ENCODE peak calls at places on chromosomes 1 and 21, in ten cellular contexts. O is iPS DF 6.9; Q is lower lobe of right lung; M is neuronal stem cell; H is fibroblast of lung; R is effector memory CD4-positive, alpha-beta T cell; C is pancreas; U is AG04450; P is mesendoderm; F is mammary epithelial cell. V is an unnamed sample.

GRCh38 chr1:97814121-97814520 is 106.7 kb downstream of the DPYD start:
- DNase-seq in O (no peak), Q (no peak), M (no peak), H (peak; percentile 64), R (no peak), C (no peak), U (no peak), P (no peak), F (peak; percentile 62), V (no peak)

GRCh38 chr1:8197493-8198282 is 120.2 kb upstream of the SLC45A1 start:
- DNase-seq in O (no peak), Q (peak; percentile 77), M (no peak), H (peak; percentile 99), R (no peak), C (no peak), U (peak; percentile 91), P (peak; percentile 72), F (peak; percentile 94), V (no peak)

GRCh38 chr21:38327984-38328383 is 71.2 kb downstream of the KCNJ15 start:
- DNase-seq in O (no peak), Q (no peak), M (no peak), H (peak; percentile 80), R (no peak), C (no peak), U (no peak), P (no peak), F (no peak), V (no peak)

GRCh38 chr1:82515650-82516049 is 714.9 kb downstream of the ADGRL2 start:
- DNase-seq in O (no peak), Q (no peak), M (no peak), H (no peak), R (no peak), C (no peak), U (no peak), P (no peak), F (no peak), V (no peak)

GRCh38 chr1:205449254-205449749 is 6.5 kb downstream of the BLACAT1 start:
- DNase-seq in O (no peak), Q (no peak), M (no peak), H (no peak), R (no peak), C (no peak), U (no peak), P (peak; percentile 48), F (no peak), V (no peak)

GRCh38 chr1:110880708-110881374 is 7.9 kb downstream of the CD53 start:
- DNase-seq in O (no peak), Q (no peak), M (no peak), H (no peak), R (peak; percentile 47), C (no peak), U (no peak), P (no peak), F (peak; percentile 75), V (no peak)

GRCh38 chr1:27099904-27100796 is 54.8 kb downstream of the SLC9A1 start:
- DNase-seq in O (no peak), Q (no peak), M (no peak), H (peak; percentile 67), R (no peak), C (no peak), U (no peak), P (peak; percentile 55), F (no peak), V (no peak)

GRCh38 chr1:182041615-182042014 is 19.9 kb downstream of the ZNF648 start:
- DNase-seq in O (no peak), Q (no peak), M (no peak), H (no peak), R (no peak), C (no peak), U (no peak), P (no peak), F (no peak), V (no peak)

GRCh38 chr1:169698976-169699375 is 12.4 kb downstream of the SELL start:
- DNase-seq in O (no peak), Q (no peak), M (no peak), H (no peak), R (no peak), C (no peak), U (no peak), P (no peak), F (no peak), V (no peak)

GRCh38 chr1:225923692-225924555 is at the start of gene PYCR2:
- DNase-seq in O (peak; percentile 87), Q (peak; percentile 96), M (peak; percentile 90), H (peak; percentile 95), R (peak; percentile 90), C (peak; percentile 96), U (peak; percentile 91), P (peak; percentile 98), F (peak; percentile 94), V (peak; percentile 93)

GRCh38 chr1:235074335-235075120 is 54.1 kb downstream of the TOMM20 start:
- DNase-seq in O (no peak), Q (peak; percentile 51), M (no peak), H (peak; percentile 84), R (no peak), C (no peak), U (no peak), P (peak; percentile 43), F (peak; percentile 73), V (no peak)

GRCh38 chr1:235076504-235077162 is 52.0 kb downstream of the TOMM20 start:
- DNase-seq in O (no peak), Q (peak; percentile 17), M (no peak), H (no peak), R (no peak), C (no peak), U (no peak), P (no peak), F (no peak), V (no peak)

GRCh38 chr1:235075955-235076308 is 52.7 kb downstream of the TOMM20 start:
- DNase-seq in O (no peak), Q (peak; percentile 34), M (no peak), H (no peak), R (no peak), C (no peak), U (no peak), P (no peak), F (no peak), V (no peak)

GRCh38 chr1:235073968-235074334 is 54.7 kb downstream of the TOMM20 start:
- DNase-seq in O (no peak), Q (peak; percentile 78), M (no peak), H (no peak), R (no peak), C (peak; percentile 76), U (no peak), P (no peak), F (no peak), V (peak; percentile 53)

GRCh38 chr1:235075121-235075954 is 53.3 kb downstream of the TOMM20 start:
- DNase-seq in O (no peak), Q (peak; percentile 81), M (no peak), H (peak; percentile 97), R (no peak), C (peak; percentile 73), U (peak; percentile 78), P (no peak), F (peak; percentile 86), V (peak; percentile 78)
- H3K4me3 ChIP-seq in O (no peak overlapping the region), Q (peak overlapping the region; percentile 4), M (no peak overlapping the region), H (no peak overlapping the region), R (peak overlapping the region; percentile 45), C (no peak overlapping the region), U (peak overlapping the region; percentile 37), P (no peak overlapping the region), F (no peak overlapping the region), V (peak overlapping the region; percentile 4)

GRCh38 chr1:171258429-171258828 is 10.1 kb downstream of the FMO1 start:
- DNase-seq in O (no peak), Q (no peak), M (no peak), H (no peak), R (no peak), C (no peak), U (no peak), P (no peak), F (no peak), V (no peak)
- H3K27ac ChIP-seq in O (no peak overlapping the region), Q (no peak overlapping the region), M (no peak overlapping the region), H (no peak overlapping the region), R (no peak overlapping the region), C (no peak overlapping the region), U (no peak overlapping the region), P (no peak overlapping the region), F (no peak overlapping the region), V (no peak overlapping the region)

DNA sequence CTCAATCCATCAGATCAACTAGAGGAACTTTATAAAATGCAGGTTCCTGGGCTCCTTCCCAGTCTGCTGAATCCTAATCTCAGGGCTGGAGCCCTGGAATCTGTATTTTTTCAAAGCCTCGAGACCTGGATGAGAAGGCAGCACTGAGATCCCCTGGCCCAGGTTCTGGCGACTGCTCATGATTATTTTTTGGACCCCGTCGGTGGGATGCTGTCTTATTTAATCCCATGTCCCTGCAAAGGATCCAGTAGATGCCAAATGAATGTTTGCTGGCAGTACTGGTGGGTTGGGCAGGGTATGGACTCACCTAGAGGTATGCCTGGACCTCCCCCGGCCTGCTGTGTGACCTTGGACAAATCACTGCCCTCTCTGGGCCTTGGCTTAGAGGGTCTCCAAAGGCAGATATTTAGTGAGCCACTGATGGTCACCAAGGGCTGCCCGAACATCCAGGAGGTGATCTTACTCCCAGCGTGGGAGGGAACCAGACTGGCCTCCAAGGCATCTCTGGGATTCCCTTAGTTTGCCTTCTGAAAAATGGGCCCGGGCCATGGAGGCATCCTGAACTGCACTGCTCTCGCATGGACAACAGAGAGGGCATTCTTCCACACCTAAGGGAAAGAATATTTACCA is 91.6 kb upstream of the RUNX3 start:
- DNase-seq in O (no peak), Q (no peak), M (no peak), H (no peak), R (no peak), C (no peak), U (no peak), P (peak; percentile 49), F (no peak), V (no peak)
- H3K4me3 ChIP-seq in O (no peak overlapping the region), Q (no peak overlapping the region), M (no peak overlapping the region), H (no peak overlapping the region), R (no peak overlapping the region), C (no peak overlapping the region), U (no peak overlapping the region), P (no peak overlapping the region), F (no peak overlapping the region), V (no peak overlapping the region)

GRCh38 chr1:60427194-60427593 is 353.6 kb upstream of the C1orf87 start:
- DNase-seq in O (no peak), Q (no peak), M (no peak), H (peak; percentile 48), R (no peak), C (no peak), U (no peak), P (peak; percentile 10), F (no peak), V (no peak)

GRCh38 chr1:60427701-60428100 is 354.1 kb upstream of the C1orf87 start:
- DNase-seq in O (no peak), Q (no peak), M (no peak), H (no peak), R (no peak), C (no peak), U (no peak), P (no peak), F (no peak), V (no peak)

GRCh38 chr1:60428161-60428560 is 354.6 kb upstream of the C1orf87 start:
- DNase-seq in O (no peak), Q (no peak), M (no peak), H (no peak), R (no peak), C (no peak), U (no peak), P (no peak), F (no peak), V (no peak)

GRCh38 chr1:60431593-60431992 is 358.0 kb upstream of the C1orf87 start:
- DNase-seq in O (no peak), Q (no peak), M (no peak), H (no peak), R (no peak), C (no peak), U (no peak), P (no peak), F (no peak), V (no peak)

GRCh38 chr1:60430375-60430774 is 356.8 kb upstream of the C1orf87 start:
- DNase-seq in O (no peak), Q (no peak), M (no peak), H (no peak), R (no peak), C (no peak), U (no peak), P (no peak), F (no peak), V (no peak)
- H3K27ac ChIP-seq in O (no peak overlapping the region), Q (no peak overlapping the region), M (no peak overlapping the region), H (no peak overlapping the region), R (no peak overlapping the region), C (peak overlapping the region; percentile 55), U (no peak overlapping the region), P (no peak overlapping the region), F (no peak overlapping the region), V (no peak overlapping the region)

V was measured in dorsolateral prefrontal cortex.